ENCODE peak calls at places on chromosome 20, in four cellular contexts. One of them, this sample, is unnamed. For H3K27me3 and H3K36me3, the result is how much of the 10 kb centered on the place peaks cover.

GRCh38 chr20:33815671-33816070 is 4.5 kb downstream of the CHMP4B start:
- DNase-seq in heart right ventricle: no peak
- DNase-seq in mammary epithelial cell: no peak
- DNase-seq in adrenal gland: no peak
- DNase-seq in this sample: peak

GRCh38 chr20:36334281-36335075 is 28.3 kb downstream of the DLGAP4 start:
- DNase-seq in mammary epithelial cell: no peak
- DNase-seq in adrenal gland: no peak
- DNase-seq in heart right ventricle: no peak
- DNase-seq in this sample: no peak

GRCh38 chr20:38892091-38892981 is 33.9 kb upstream of the FAM83D start:
- DNase-seq in heart right ventricle: no peak
- DNase-seq in mammary epithelial cell: no peak
- DNase-seq in adrenal gland: no peak
- DNase-seq in this sample: no peak

GRCh38 chr20:44301285-44301684 is 9.7 kb downstream of the FITM2 start:
- DNase-seq in mammary epithelial cell: no peak
- DNase-seq in adrenal gland: no peak
- DNase-seq in heart right ventricle: no peak
- DNase-seq in this sample: no peak

GRCh38 chr20:25275813-25276532 is 28.1 kb downstream of the PYGB start:
- DNase-seq in adrenal gland: peak
- DNase-seq in mammary epithelial cell: no peak
- DNase-seq in heart right ventricle: no peak
- DNase-seq in this sample: no peak

GRCh38 chr20:25534845-25535244 is 50.5 kb downstream of the NINL start:
- DNase-seq in adrenal gland: no peak
- DNase-seq in mammary epithelial cell: no peak
- DNase-seq in heart right ventricle: no peak
- DNase-seq in this sample: no peak

GRCh38 chr20:19095762-19096161 is 116.7 kb upstream of the SLC24A3 start:
- DNase-seq in adrenal gland: no peak
- DNase-seq in mammary epithelial cell: no peak
- DNase-seq in heart right ventricle: no peak
- DNase-seq in this sample: no peak

GRCh38 chr20:17029698-17030097 is 197.1 kb upstream of the PCSK2 start:
- DNase-seq in heart right ventricle: no peak
- DNase-seq in mammary epithelial cell: no peak
- DNase-seq in adrenal gland: no peak
- DNase-seq in this sample: peak

GRCh38 chr20:10490706-10491105 is 55.6 kb downstream of the SLX4IP start:
- DNase-seq in heart right ventricle: no peak
- DNase-seq in mammary epithelial cell: no peak
- DNase-seq in adrenal gland: no peak
- DNase-seq in this sample: no peak

GRCh38 chr20:36666181-36666740 is 20.3 kb upstream of the SLA2 start:
- DNase-seq in heart right ventricle: no peak
- DNase-seq in adrenal gland: no peak
- DNase-seq in mammary epithelial cell: no peak
- DNase-seq in this sample: peak

GRCh38 chr20:53655909-53656652 is 62.4 kb upstream of the ZNF217 start:
- DNase-seq in mammary epithelial cell: peak
- DNase-seq in adrenal gland: no peak
- DNase-seq in heart right ventricle: no peak
- DNase-seq in this sample: peak

GRCh38 chr20:59667981-59668515 is 63.7 kb downstream of the PHACTR3 start:
- DNase-seq in mammary epithelial cell: no peak
- DNase-seq in adrenal gland: no peak
- DNase-seq in heart right ventricle: no peak
- DNase-seq in this sample: no peak

GRCh38 chr20:7437311-7437710 is 502.9 kb downstream of the HAO1 start:
- DNase-seq in heart right ventricle: no peak
- DNase-seq in adrenal gland: no peak
- DNase-seq in mammary epithelial cell: no peak
- DNase-seq in this sample: peak

GRCh38 chr20:19211661-19212523 is 550 bp upstream of the SLC24A3 start:
- DNase-seq in mammary epithelial cell: no peak
- DNase-seq in heart right ventricle: peak
- DNase-seq in adrenal gland: no peak
- DNase-seq in this sample: no peak

GRCh38 chr20:20360464-20360863 is 7.4 kb upstream of the INSM1 start:
- DNase-seq in mammary epithelial cell: peak
- DNase-seq in adrenal gland: peak
- DNase-seq in heart right ventricle: no peak
- DNase-seq in this sample: peak

GRCh38 chr20:36932476-36933426 is 18.8 kb downstream of the SAMHD1 start:
- DNase-seq in heart right ventricle: no peak
- DNase-seq in adrenal gland: no peak
- DNase-seq in mammary epithelial cell: no peak
- DNase-seq in this sample: no peak

GRCh38 chr20:58692579-58693225 is at the start of gene NPEPL1:
- DNase-seq in adrenal gland: peak
- DNase-seq in heart right ventricle: peak
- DNase-seq in mammary epithelial cell: peak
- DNase-seq in this sample: peak

GRCh38 chr20:44832724-44833123 is 22.4 kb upstream of the RIMS4 start:
- DNase-seq in adrenal gland: peak
- DNase-seq in mammary epithelial cell: peak
- DNase-seq in heart right ventricle: no peak
- DNase-seq in this sample: peak

GRCh38 chr20:4280731-4281130 is 265.4 kb upstream of the RNF24 start:
- DNase-seq in heart right ventricle: no peak
- DNase-seq in adrenal gland: no peak
- DNase-seq in mammary epithelial cell: no peak
- DNase-seq in this sample: no peak

GRCh38 chr20:17898548-17898994 is 70.0 kb downstream of the SNX5 start:
- DNase-seq in adrenal gland: peak
- DNase-seq in heart right ventricle: peak
- DNase-seq in mammary epithelial cell: peak
- DNase-seq in this sample: peak

GRCh38 chr20:53642196-53643030 is 48.8 kb upstream of the ZNF217 start:
- DNase-seq in adrenal gland: peak
- DNase-seq in mammary epithelial cell: peak
- DNase-seq in heart right ventricle: no peak
- DNase-seq in this sample: peak

GRCh38 chr20:39016076-39016475 is 53.9 kb downstream of the DHX35 start:
- DNase-seq in heart right ventricle: no peak
- DNase-seq in adrenal gland: no peak
- DNase-seq in mammary epithelial cell: peak
- DNase-seq in this sample: peak

GRCh38 chr20:56439784-56440291 is 27.8 kb downstream of the CASS4 start:
- DNase-seq in heart right ventricle: peak
- DNase-seq in mammary epithelial cell: peak
- DNase-seq in adrenal gland: no peak
- DNase-seq in this sample: no peak

GRCh38 chr20:63698739-63699465 is 2.5 kb downstream of the TNFRSF6B start:
- DNase-seq in heart right ventricle: no peak
- DNase-seq in adrenal gland: peak
- DNase-seq in mammary epithelial cell: peak
- DNase-seq in this sample: peak
- H3K4me3 ChIP-seq in heart right ventricle: no peak
- H3K4me3 ChIP-seq in adrenal gland: no peak
- H3K4me3 ChIP-seq in mammary epithelial cell: peak
- H3K4me3 ChIP-seq in this sample: no peak

GRCh38 chr20:46220808-46221207 is 87.5 kb downstream of the CDH22 start:
- DNase-seq in mammary epithelial cell: no peak
- DNase-seq in heart right ventricle: no peak
- DNase-seq in adrenal gland: no peak
- DNase-seq in this sample: no peak
- H3K27me3 ChIP-seq in mammary epithelial cell: under half
- H3K27me3 ChIP-seq in heart right ventricle: under half
- H3K27me3 ChIP-seq in adrenal gland: under half
- H3K27me3 ChIP-seq in this sample: under half

DNA sequence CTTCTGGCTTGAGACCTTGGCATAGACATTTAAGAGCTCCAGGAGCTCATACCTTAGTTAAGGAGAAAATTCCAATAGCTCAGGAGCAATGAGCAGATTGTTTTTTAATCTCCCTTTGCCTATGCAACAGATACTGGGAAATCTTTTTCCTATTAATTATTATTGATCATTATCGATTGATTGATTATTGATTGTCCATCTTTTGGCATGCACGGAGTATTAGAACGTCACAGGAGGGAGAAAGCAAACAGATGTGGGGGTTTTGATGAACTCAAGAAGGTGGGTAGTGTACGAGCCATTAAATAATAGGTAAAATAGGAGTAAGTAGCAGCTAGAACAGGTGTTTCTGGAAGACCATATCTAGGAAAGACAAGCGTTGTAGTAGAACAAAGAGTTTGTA is 205.0 kb downstream of the DOK5 start:
- DNase-seq in adrenal gland: no peak
- DNase-seq in heart right ventricle: no peak
- DNase-seq in mammary epithelial cell: no peak
- DNase-seq in this sample: no peak
- H3K36me3 ChIP-seq in adrenal gland: under half
- H3K36me3 ChIP-seq in heart right ventricle: under half
- H3K36me3 ChIP-seq in mammary epithelial cell: under half
- H3K36me3 ChIP-seq in this sample: under half

GRCh38 chr20:62365814-62366369 is 1.2 kb downstream of the LAMA5 start:
- DNase-seq in adrenal gland: peak
- DNase-seq in heart right ventricle: no peak
- DNase-seq in mammary epithelial cell: peak
- DNase-seq in this sample: peak
- H3K4me3 ChIP-seq in adrenal gland: no peak
- H3K4me3 ChIP-seq in heart right ventricle: peak
- H3K4me3 ChIP-seq in mammary epithelial cell: peak
- H3K4me3 ChIP-seq in this sample: peak

DNA sequence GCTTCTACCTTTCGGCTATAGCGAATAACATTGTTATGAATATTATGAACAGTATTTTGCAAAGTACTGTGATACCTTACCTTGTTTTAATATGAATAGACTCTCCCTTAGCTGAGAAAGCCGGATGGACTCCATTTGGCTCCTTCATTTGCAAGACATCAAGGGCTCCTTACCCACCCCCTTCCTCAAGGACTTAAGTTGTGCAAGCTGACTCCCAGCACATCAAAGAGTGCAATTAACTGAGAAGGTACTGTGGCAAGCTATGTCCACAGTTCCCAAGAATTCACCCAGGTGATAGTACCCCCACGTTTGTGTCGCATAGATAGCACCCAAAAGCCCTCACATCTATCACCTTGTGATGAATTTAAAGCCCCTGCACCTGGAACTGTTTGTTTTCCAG is 11.2 kb downstream of the CST5 start:
- DNase-seq in mammary epithelial cell: no peak
- DNase-seq in heart right ventricle: no peak
- DNase-seq in adrenal gland: no peak
- DNase-seq in this sample: no peak
- H3K27me3 ChIP-seq in mammary epithelial cell: under half
- H3K27me3 ChIP-seq in heart right ventricle: under half
- H3K27me3 ChIP-seq in adrenal gland: under half
- H3K27me3 ChIP-seq in this sample: under half

GRCh38 chr20:1931830-1932229 is 36.6 kb downstream of the SIRPA start:
- DNase-seq in adrenal gland: no peak
- DNase-seq in mammary epithelial cell: no peak
- DNase-seq in heart right ventricle: no peak
- DNase-seq in this sample: no peak
- H3K36me3 ChIP-seq in adrenal gland: under half
- H3K36me3 ChIP-seq in mammary epithelial cell: under half
- H3K36me3 ChIP-seq in heart right ventricle: under half
- H3K36me3 ChIP-seq in this sample: under half

This sample was measured in bronchial epithelial cell.